ENCODE peak calls at places on chromosomes 16 and 17, in eight cellular contexts. Q is A549; U is hypothalamus; A is hippocampal formation; H is fibroblast of the conjunctiva; J is nucleus accumbens; S is Jurkat, Clone E6-1; F is AG10803. C is an unnamed sample.

GRCh38 chr17:56028837-56029236 is 124.4 kb upstream of the ANKFN1 start:
- DNase-seq in Q (no peak), U (no peak), A (no peak), H (no peak), J (no peak), S (no peak), F (no peak), C (no peak)

GRCh38 chr17:28861393-28862203 is 6.8 kb downstream of the ERAL1 start:
- DNase-seq in Q (no peak), U (no peak), A (no peak), H (no peak), J (no peak), S (no peak), F (no peak), C (no peak)

GRCh38 chr16:77780378-77780837 is 8.0 kb upstream of the VAT1L start:
- DNase-seq in Q (peak), U (no peak), A (no peak), H (peak), J (no peak), S (no peak), F (peak), C (no peak)

GRCh38 chr17:72381597-72382397 is 261.0 kb downstream of the SOX9 start:
- DNase-seq in Q (no peak), U (no peak), A (no peak), H (no peak), J (no peak), S (no peak), F (no peak), C (no peak)

GRCh38 chr17:37465058-37465616 is 24.6 kb upstream of the DUSP14 start:
- DNase-seq in Q (no peak), U (no peak), A (no peak), H (no peak), J (no peak), S (no peak), F (peak), C (no peak)

GRCh38 chr17:78805301-78805700 is 23.2 kb upstream of the CYTH1 start:
- DNase-seq in Q (no peak), U (no peak), A (no peak), H (no peak), J (no peak), S (no peak), F (no peak), C (no peak)

GRCh38 chr17:75909812-75910274 is 5.2 kb upstream of the MRPL38 start:
- DNase-seq in Q (no peak), U (no peak), A (no peak), H (peak), J (no peak), S (peak), F (peak), C (no peak)

GRCh38 chr17:9057310-9057709 is 36.0 kb downstream of the NTN1 start:
- DNase-seq in Q (no peak), U (no peak), A (no peak), H (no peak), J (no peak), S (no peak), F (no peak), C (no peak)

GRCh38 chr16:84454611-84455010 is 49.8 kb downstream of the MEAK7 start:
- DNase-seq in Q (no peak), U (no peak), A (no peak), H (no peak), J (no peak), S (no peak), F (no peak), C (no peak)